ENCODE peak calls at places on chromosome 13, in six cellular contexts. C is activated CD4-positive, alpha-beta T cell treated with anti-CD3 and anti-CD28 coated beads, Interleukin-2, amount 50 U/mL, for 1 hour; S is activated B cell treated with CpG ODN at 0.5 μM for 24 hours; R is ureter; V is M059J; U is ACHN. O is an unnamed sample.

GRCh38 chr13:30026093-30026492 is 175.7 kb upstream of the UBL3 start:
- DNase-seq in C (no peak), S (no peak), R (no peak), V (peak; percentile 85), U (no peak), O (no peak)

GRCh38 chr13:79405501-79405830 is 589 bp downstream of the RBM26 start:
- DNase-seq in C (no peak), S (no peak), R (no peak), V (peak; percentile 23), U (no peak), O (peak; percentile 18)

GRCh38 chr13:77113496-77113895 is 86.5 kb upstream of the FBXL3 start:
- DNase-seq in C (no peak), S (no peak), R (no peak), V (peak; percentile 24), U (peak; percentile 26), O (no peak)

GRCh38 chr13:113914333-113915011 is 50.6 kb upstream of the GAS6 start:
- DNase-seq in C (no peak), S (no peak), R (no peak), V (no peak), U (no peak), O (no peak)

GRCh38 chr13:106121173-106121754 is 414.2 kb downstream of the EFNB2 start:
- DNase-seq in C (no peak), S (no peak), R (no peak), V (peak; percentile 37), U (no peak), O (no peak)

GRCh38 chr13:69912576-69913074 is 195.0 kb upstream of the ATXN8OS start:
- DNase-seq in C (no peak), S (no peak), R (no peak), V (no peak), U (no peak), O (no peak)

GRCh38 chr13:72686766-72687165 is 40.7 kb downstream of the MZT1 start:
- DNase-seq in C (no peak), S (no peak), R (no peak), V (no peak), U (no peak), O (no peak)

GRCh38 chr13:93963266-93964131 is 516.0 kb downstream of the DCT start:
- DNase-seq in C (no peak), S (no peak), R (no peak), V (peak; percentile 4), U (no peak), O (peak; percentile 11)

GRCh38 chr13:97141564-97142005 is 80.5 kb upstream of the MBNL2 start:
- DNase-seq in C (no peak), S (no peak), R (peak; percentile 74), V (peak; percentile 88), U (peak; percentile 87), O (peak; percentile 94)

GRCh38 chr13:51222510-51223283 is 499 bp downstream of the FAM124A start:
- DNase-seq in C (no peak), S (peak; percentile 29), R (no peak), V (no peak), U (peak; percentile 4), O (peak; percentile 27)